ENCODE peak calls at places on chromosome 1, in nine cellular contexts. One of them, this sample, is unnamed. For H3K36me3, H3K4me1 and H3K9me3, the result is how much of the 10 kb centered on the place peaks cover.

GRCh38 chr1:3598051-3598471 is 13.2 kb downstream of the MEGF6 start:
- DNase-seq in neuronal stem cell: no peak
- DNase-seq in tibial nerve: no peak
- DNase-seq in body of pancreas: no peak
- DNase-seq in A673: no peak
- DNase-seq in SJSA1: no peak
- DNase-seq in DND-41: no peak
- DNase-seq in sigmoid colon: no peak
- DNase-seq in GM23248: no peak
- DNase-seq in this sample: no peak

GRCh38 chr1:165369255-165369848 is 12.8 kb upstream of the LMX1A start:
- DNase-seq in neuronal stem cell: no peak
- DNase-seq in tibial nerve: peak
- DNase-seq in body of pancreas: peak
- DNase-seq in A673: peak
- DNase-seq in SJSA1: no peak
- DNase-seq in DND-41: peak
- DNase-seq in sigmoid colon: no peak
- DNase-seq in GM23248: peak
- DNase-seq in this sample: peak

GRCh38 chr1:203581841-203582240 is 44.8 kb upstream of the ATP2B4 start:
- DNase-seq in neuronal stem cell: no peak
- DNase-seq in tibial nerve: no peak
- DNase-seq in body of pancreas: no peak
- DNase-seq in A673: no peak
- DNase-seq in SJSA1: no peak
- DNase-seq in DND-41: no peak
- DNase-seq in sigmoid colon: no peak
- DNase-seq in GM23248: peak
- DNase-seq in this sample: no peak

GRCh38 chr1:239125888-239126287 is 260.5 kb upstream of the CHRM3 start:
- DNase-seq in neuronal stem cell: no peak
- DNase-seq in tibial nerve: no peak
- DNase-seq in body of pancreas: no peak
- DNase-seq in A673: no peak
- DNase-seq in SJSA1: no peak
- DNase-seq in DND-41: no peak
- DNase-seq in sigmoid colon: no peak
- DNase-seq in GM23248: no peak
- DNase-seq in this sample: no peak

GRCh38 chr1:204207136-204207616 is 6.6 kb downstream of the GOLT1A start:
- DNase-seq in neuronal stem cell: peak
- DNase-seq in tibial nerve: peak
- DNase-seq in body of pancreas: peak
- DNase-seq in A673: peak
- DNase-seq in SJSA1: peak
- DNase-seq in DND-41: peak
- DNase-seq in sigmoid colon: peak
- DNase-seq in GM23248: peak
- DNase-seq in this sample: peak

GRCh38 chr1:164760585-164760968 is 201.6 kb downstream of the PBX1 start:
- DNase-seq in neuronal stem cell: no peak
- DNase-seq in tibial nerve: no peak
- DNase-seq in body of pancreas: no peak
- DNase-seq in A673: no peak
- DNase-seq in SJSA1: no peak
- DNase-seq in DND-41: no peak
- DNase-seq in sigmoid colon: no peak
- DNase-seq in GM23248: peak
- DNase-seq in this sample: no peak

GRCh38 chr1:201275266-201275666 is 8.0 kb upstream of the PKP1 start:
- DNase-seq in neuronal stem cell: no peak
- DNase-seq in tibial nerve: no peak
- DNase-seq in body of pancreas: no peak
- DNase-seq in A673: peak
- DNase-seq in SJSA1: peak
- DNase-seq in DND-41: no peak
- DNase-seq in sigmoid colon: no peak
- DNase-seq in GM23248: peak
- DNase-seq in this sample: no peak

GRCh38 chr1:9035226-9035625 is 9.0 kb upstream of the SLC2A7 start:
- DNase-seq in neuronal stem cell: no peak
- DNase-seq in tibial nerve: no peak
- DNase-seq in body of pancreas: no peak
- DNase-seq in A673: no peak
- DNase-seq in SJSA1: no peak
- DNase-seq in DND-41: no peak
- DNase-seq in sigmoid colon: peak
- DNase-seq in GM23248: no peak
- DNase-seq in this sample: no peak

GRCh38 chr1:59640851-59641250 is 173.9 kb upstream of the HOOK1 start:
- DNase-seq in neuronal stem cell: no peak
- DNase-seq in tibial nerve: no peak
- DNase-seq in body of pancreas: no peak
- DNase-seq in A673: no peak
- DNase-seq in SJSA1: no peak
- DNase-seq in DND-41: no peak
- DNase-seq in sigmoid colon: no peak
- DNase-seq in GM23248: no peak
- DNase-seq in this sample: no peak

GRCh38 chr1:217348960-217349664 is 281.8 kb downstream of the GPATCH2 start:
- DNase-seq in neuronal stem cell: no peak
- DNase-seq in tibial nerve: no peak
- DNase-seq in body of pancreas: no peak
- DNase-seq in A673: no peak
- DNase-seq in SJSA1: no peak
- DNase-seq in DND-41: no peak
- DNase-seq in sigmoid colon: no peak
- DNase-seq in GM23248: no peak
- DNase-seq in this sample: no peak

DNA sequence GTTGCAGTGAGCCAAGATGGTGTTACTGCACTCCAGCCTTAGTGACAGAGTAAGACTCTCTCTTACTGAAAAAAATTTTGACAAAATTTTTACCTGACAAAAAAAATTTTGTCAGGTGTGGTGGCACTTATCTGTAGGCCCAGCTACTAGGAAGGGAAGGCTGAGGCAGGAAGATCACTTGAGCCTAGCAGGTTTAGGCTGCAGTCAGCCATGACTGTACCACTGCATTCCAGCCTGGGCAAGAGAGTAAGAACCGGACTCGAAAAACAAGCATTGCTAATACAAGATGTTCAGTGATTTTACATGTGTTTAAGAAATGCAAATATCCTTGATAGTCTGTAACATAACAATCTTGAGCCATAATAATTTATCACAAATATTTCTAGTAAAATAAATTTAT is 46.9 kb downstream of the USP48 start:
- DNase-seq in neuronal stem cell: no peak
- DNase-seq in tibial nerve: no peak
- DNase-seq in body of pancreas: no peak
- DNase-seq in A673: no peak
- DNase-seq in SJSA1: no peak
- DNase-seq in DND-41: no peak
- DNase-seq in sigmoid colon: no peak
- DNase-seq in GM23248: no peak
- DNase-seq in this sample: no peak
- H3K36me3 ChIP-seq in neuronal stem cell: under half
- H3K36me3 ChIP-seq in tibial nerve: half or more
- H3K36me3 ChIP-seq in body of pancreas: under half
- H3K36me3 ChIP-seq in A673: under half
- H3K36me3 ChIP-seq in SJSA1: half or more
- H3K36me3 ChIP-seq in DND-41: half or more
- H3K36me3 ChIP-seq in sigmoid colon: under half
- H3K36me3 ChIP-seq in GM23248: half or more
- H3K36me3 ChIP-seq in this sample: under half

GRCh38 chr1:178533547-178533946 is 20.6 kb downstream of the TEX35 start:
- DNase-seq in neuronal stem cell: no peak
- DNase-seq in tibial nerve: no peak
- DNase-seq in body of pancreas: no peak
- DNase-seq in A673: no peak
- DNase-seq in SJSA1: no peak
- DNase-seq in DND-41: no peak
- DNase-seq in sigmoid colon: no peak
- DNase-seq in GM23248: no peak
- DNase-seq in this sample: no peak
- H3K4me1 ChIP-seq in neuronal stem cell: under half
- H3K4me1 ChIP-seq in tibial nerve: under half
- H3K4me1 ChIP-seq in body of pancreas: under half
- H3K4me1 ChIP-seq in A673: under half
- H3K4me1 ChIP-seq in SJSA1: under half
- H3K4me1 ChIP-seq in DND-41: under half
- H3K4me1 ChIP-seq in sigmoid colon: under half
- H3K4me1 ChIP-seq in GM23248: under half
- H3K4me1 ChIP-seq in this sample: under half

DNA sequence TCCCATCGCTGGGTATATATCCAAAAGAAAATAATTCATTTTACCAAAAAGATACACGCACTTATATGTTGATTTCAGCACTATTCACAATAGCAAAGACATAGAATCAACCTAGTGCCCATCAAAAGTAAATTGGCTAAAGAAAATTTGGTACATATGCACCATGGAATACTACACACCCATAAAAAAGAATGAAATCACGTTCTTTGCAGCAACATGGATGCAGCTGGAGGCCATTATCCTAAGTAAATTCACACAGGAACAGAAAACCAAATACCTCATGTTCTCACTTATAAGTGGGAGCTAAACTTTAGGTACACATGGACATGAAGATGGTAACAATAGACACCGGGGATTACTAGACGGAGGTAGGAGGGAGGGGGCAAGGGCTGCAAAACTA is 50.0 kb upstream of the ZNF644 start:
- DNase-seq in neuronal stem cell: no peak
- DNase-seq in tibial nerve: no peak
- DNase-seq in body of pancreas: no peak
- DNase-seq in A673: no peak
- DNase-seq in SJSA1: no peak
- DNase-seq in DND-41: no peak
- DNase-seq in sigmoid colon: no peak
- DNase-seq in GM23248: no peak
- DNase-seq in this sample: no peak
- H3K9me3 ChIP-seq in neuronal stem cell: under half
- H3K9me3 ChIP-seq in tibial nerve: under half
- H3K9me3 ChIP-seq in body of pancreas: under half
- H3K9me3 ChIP-seq in A673: under half
- H3K9me3 ChIP-seq in SJSA1: under half
- H3K9me3 ChIP-seq in DND-41: under half
- H3K9me3 ChIP-seq in sigmoid colon: under half
- H3K9me3 ChIP-seq in GM23248: under half
- H3K9me3 ChIP-seq in this sample: under half

GRCh38 chr1:12460121-12460520 is 157.9 kb downstream of the DHRS3 start:
- DNase-seq in neuronal stem cell: no peak
- DNase-seq in tibial nerve: no peak
- DNase-seq in body of pancreas: peak
- DNase-seq in A673: no peak
- DNase-seq in SJSA1: no peak
- DNase-seq in DND-41: no peak
- DNase-seq in sigmoid colon: no peak
- DNase-seq in GM23248: no peak
- DNase-seq in this sample: no peak
- H3K36me3 ChIP-seq in neuronal stem cell: under half
- H3K36me3 ChIP-seq in tibial nerve: under half
- H3K36me3 ChIP-seq in body of pancreas: under half
- H3K36me3 ChIP-seq in A673: under half
- H3K36me3 ChIP-seq in SJSA1: under half
- H3K36me3 ChIP-seq in DND-41: under half
- H3K36me3 ChIP-seq in sigmoid colon: under half
- H3K36me3 ChIP-seq in GM23248: under half
- H3K36me3 ChIP-seq in this sample: under half

This sample was measured in CD8-positive, alpha-beta T cell.